ENCODE peak calls at places on chromosomes 2 and 18, in six cellular contexts. T, G, M, N, P and Y are unnamed samples. For H3K36me3, the result is how much of the 10 kb centered on the place peaks cover.

GRCh38 chr18:681985-682384 is 24.5 kb downstream of the TYMS start:
- DNase-seq in T (no peak), G (no peak), P (no peak), M (no peak), N (no peak), Y (no peak)

GRCh38 chr2:109020217-109020637 is 31.2 kb upstream of the EDAR start:
- DNase-seq in P (no peak), T (no peak), G (no peak), M (no peak), N (peak), Y (no peak)

GRCh38 chr2:222950886-222951285 is 90.0 kb downstream of the ACSL3 start:
- DNase-seq in T (no peak), N (peak), M (no peak), G (no peak), P (no peak), Y (no peak)

GRCh38 chr2:149087751-149088150 is 49.3 kb downstream of the LYPD6B start:
- DNase-seq in N (no peak), P (no peak), G (no peak), M (no peak), T (no peak), Y (peak)

GRCh38 chr2:217650229-217650628 is 352.6 kb downstream of the TNS1 start:
- DNase-seq in P (no peak), T (no peak), G (no peak), M (no peak), N (no peak), Y (no peak)

GRCh38 chr2:42878581-42878980 is 86.2 kb upstream of the HAAO start:
- DNase-seq in G (no peak), M (no peak), N (peak), P (no peak), T (no peak), Y (peak)

GRCh38 chr2:164538250-164538866 is 82.9 kb downstream of the GRB14 start:
- DNase-seq in G (no peak), T (no peak), N (no peak), M (no peak), P (no peak), Y (peak)

GRCh38 chr2:223751012-223751411 is 86.4 kb downstream of the AP1S3 start:
- DNase-seq in P (no peak), T (no peak), N (peak), G (no peak), M (no peak), Y (no peak)

GRCh38 chr2:218221015-218221414 is 4.0 kb downstream of the ARPC2 start:
- DNase-seq in G (no peak), M (no peak), P (no peak), N (no peak), T (no peak), Y (no peak)

GRCh38 chr2:47503481-47504070 is 100.6 kb downstream of the MSH2 start:
- DNase-seq in G (no peak), N (no peak), P (no peak), T (no peak), M (no peak), Y (no peak)

GRCh38 chr18:55096261-55097026 is 137.2 kb upstream of the CCDC68 start:
- DNase-seq in M (peak), T (no peak), P (peak), G (no peak), N (peak), Y (peak)

GRCh38 chr2:220215785-220216184 is 588.4 kb downstream of the SLC4A3 start:
- DNase-seq in T (no peak), N (no peak), M (no peak), G (no peak), P (no peak), Y (no peak)

GRCh38 chr18:79353238-79353637 is 42.5 kb upstream of the NFATC1 start:
- DNase-seq in M (no peak), G (no peak), T (no peak), N (no peak), P (no peak), Y (no peak)

DNA sequence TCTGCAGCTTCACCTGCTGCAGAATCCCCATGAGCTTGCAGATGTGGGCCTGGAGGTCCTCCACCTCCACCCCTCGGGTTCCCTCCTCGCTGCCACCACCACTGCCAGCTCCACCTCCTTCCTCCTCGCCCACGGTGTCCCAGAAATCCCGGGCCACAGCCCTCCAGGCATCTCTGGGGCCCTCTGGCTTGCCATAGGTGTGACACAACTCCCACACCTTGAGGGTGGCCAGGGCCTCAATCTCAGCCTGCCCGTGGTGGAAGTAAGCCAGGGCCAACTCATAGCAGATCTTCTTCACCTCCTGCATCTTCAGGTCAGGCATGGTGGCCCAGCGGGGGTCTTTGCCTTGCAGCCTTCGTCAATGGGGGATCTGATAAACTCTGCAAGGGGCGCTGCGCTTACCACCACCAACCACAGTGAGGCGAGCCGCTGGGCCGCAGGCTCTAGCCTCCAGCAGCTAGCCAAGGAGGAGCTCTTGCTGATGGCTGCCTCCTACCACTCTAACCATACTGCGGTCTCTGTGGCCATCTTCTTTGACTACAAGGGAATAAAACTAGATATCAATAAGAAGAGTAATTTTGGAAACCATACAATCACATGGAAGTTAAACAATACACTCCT is 36.1 kb upstream of the ANKRD62 start:
- DNase-seq in M (no peak), G (no peak), P (no peak), N (no peak), T (no peak), Y (no peak)
- TF ChIP-seq CTCF in M (no peak), G (no peak), P (no peak), N (no peak), T (no peak), Y (no peak)

GRCh38 chr2:38192976-38193375 is 117.0 kb upstream of the CYP1B1 start:
- DNase-seq in P (no peak), G (no peak), M (no peak), T (no peak), N (no peak), Y (no peak)

GRCh38 chr2:38191516-38191915 is 115.6 kb upstream of the CYP1B1 start:
- DNase-seq in P (no peak), T (no peak), N (no peak), M (no peak), G (no peak), Y (peak)

GRCh38 chr2:38194751-38195150 is 118.8 kb upstream of the CYP1B1 start:
- DNase-seq in N (no peak), G (no peak), M (no peak), T (no peak), P (no peak), Y (peak)

GRCh38 chr2:38190542-38191218 is 114.7 kb upstream of the CYP1B1 start:
- DNase-seq in T (no peak), M (no peak), P (no peak), N (peak), G (no peak), Y (no peak)

GRCh38 chr2:38192046-38192445 is 116.1 kb upstream of the CYP1B1 start:
- DNase-seq in M (no peak), G (no peak), T (no peak), P (no peak), N (no peak), Y (no peak)
- H3K4me3 ChIP-seq in M (no peak), G (no peak), T (no peak), P (no peak), N (no peak), Y (no peak)

GRCh38 chr18:63302647-63303405 is 16.7 kb downstream of the BCL2 start:
- DNase-seq in P (no peak), T (no peak), G (no peak), N (no peak), M (no peak), Y (peak)
- H3K36me3 ChIP-seq in P (under half), T (under half), G (under half), N (under half), M (under half), Y (under half)

GRCh38 chr2:61562615-61563014 is 24.5 kb upstream of the XPO1 start:
- DNase-seq in M (no peak), T (no peak), P (no peak), N (no peak), G (no peak), Y (no peak)

GRCh38 chr2:61557386-61557785 is 19.2 kb upstream of the XPO1 start:
- DNase-seq in P (no peak), T (no peak), M (no peak), N (no peak), G (no peak), Y (no peak)

GRCh38 chr2:61554604-61555003 is 16.4 kb upstream of the XPO1 start:
- DNase-seq in G (no peak), M (no peak), N (no peak), T (no peak), P (no peak), Y (no peak)

GRCh38 chr2:61558160-61558559 is 20.0 kb upstream of the XPO1 start:
- DNase-seq in N (no peak), T (no peak), M (no peak), G (no peak), P (no peak), Y (no peak)
- TF ChIP-seq CTCF in N (no peak), T (no peak), M (no peak), G (no peak), P (no peak), Y (no peak)

DNA sequence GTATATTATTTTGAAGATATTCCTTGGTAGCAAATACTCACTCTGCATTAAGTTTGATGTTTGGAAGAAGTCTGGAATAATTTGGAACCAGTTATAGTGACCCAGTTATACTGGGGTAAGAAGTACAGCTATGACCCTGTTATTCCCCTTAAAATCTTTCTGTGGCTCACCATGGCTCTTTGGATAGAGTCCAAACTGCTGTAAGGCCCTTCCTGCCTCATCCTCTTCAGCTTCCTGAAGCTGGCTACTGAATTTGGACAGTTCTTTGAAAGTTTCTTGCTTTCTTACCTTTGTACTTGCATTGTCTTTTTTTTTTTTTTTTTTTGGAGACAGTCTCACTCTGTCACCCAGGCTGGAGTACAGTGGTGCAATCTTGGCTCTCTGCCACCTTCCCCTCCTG is 85.6 kb downstream of the ABI2 start:
- DNase-seq in N (no peak), M (no peak), T (no peak), P (no peak), G (no peak), Y (no peak)
- H3K4me3 ChIP-seq in N (no peak), M (no peak), T (no peak), P (no peak), G (no peak), Y (no peak)

DNA sequence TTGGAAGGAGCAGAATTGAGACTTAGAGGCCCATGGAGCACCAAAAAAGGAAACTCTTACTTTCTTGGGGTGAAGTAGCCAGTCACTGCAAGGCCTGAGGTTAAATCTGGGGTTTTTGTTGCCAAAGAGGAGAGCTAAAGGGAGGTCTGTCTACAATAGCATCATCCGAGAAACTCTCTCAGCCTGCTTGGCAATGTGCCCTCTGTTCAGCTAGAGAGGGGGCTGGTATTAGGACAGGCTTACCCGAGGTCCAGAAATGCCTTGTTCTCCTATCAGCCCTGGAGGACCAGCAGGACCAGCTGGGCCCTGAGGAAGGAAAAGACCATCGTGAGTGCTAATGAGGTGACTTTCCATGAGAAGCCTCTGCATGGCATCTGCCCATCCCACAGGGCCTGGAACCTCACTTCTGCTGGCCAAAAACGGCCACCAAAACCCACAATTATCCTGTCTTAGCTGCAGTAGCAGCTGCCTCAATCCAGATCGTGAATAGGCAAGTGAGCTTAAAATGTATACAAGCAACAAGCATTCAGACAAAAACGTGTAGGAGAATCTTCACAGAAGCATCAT is 61.6 kb downstream of the COL6A3 start:
- DNase-seq in T (no peak), M (no peak), N (no peak), G (no peak), P (no peak), Y (no peak)
- H3K36me3 ChIP-seq in T (under half), M (under half), N (under half), G (under half), P (under half), Y (under half)